ENCODE peak calls at places on chromosome 4, in nine cellular contexts. W is neural crest cell, Y is astrocyte, B is RWPE2, X is HFF-Myc, K is fibroblast of lung, U is nephron progenitor cell, F is Calu3, A is A549. I is an unnamed sample.
A peak's percentile ranks its signal among the peaks of the same experiment; 100 is the strongest.

GRCh38 chr4:181835348-181835747 is 407.9 kb upstream of the TENM3 start:
- DNase-seq in W (no peak), Y (no peak), B (no peak), X (no peak), K (no peak), U (no peak), F (no peak), A (no peak), I (no peak)

GRCh38 chr4:52873191-52873590 is 11.1 kb downstream of the RASL11B start:
- DNase-seq in W (no peak), Y (no peak), B (no peak), X (no peak), K (no peak), U (no peak), F (peak; percentile 56), A (no peak), I (no peak)

GRCh38 chr4:185552254-185552653 is 16.9 kb upstream of the PDLIM3 start:
- DNase-seq in W (no peak), Y (no peak), B (no peak), X (no peak), K (no peak), U (no peak), F (no peak), A (no peak), I (no peak)

GRCh38 chr4:54586343-54586953 is 71.3 kb upstream of the KIT start:
- DNase-seq in W (no peak), Y (peak; percentile 16), B (no peak), X (peak; percentile 54), K (peak; percentile 28), U (no peak), F (no peak), A (peak; percentile 4), I (no peak)

GRCh38 chr4:177401658-177402273 is 40.5 kb downstream of the AGA start:
- DNase-seq in W (no peak), Y (no peak), B (no peak), X (no peak), K (no peak), U (no peak), F (no peak), A (no peak), I (no peak)

GRCh38 chr4:173522874-173523395 is 7.1 kb downstream of the HAND2 start:
- DNase-seq in W (no peak), Y (no peak), B (no peak), X (no peak), K (no peak), U (peak; percentile 29), F (no peak), A (no peak), I (no peak)

GRCh38 chr4:89137695-89138094 is 26.4 kb downstream of the TIGD2 start:
- DNase-seq in W (no peak), Y (no peak), B (no peak), X (no peak), K (no peak), U (no peak), F (no peak), A (no peak), I (no peak)

GRCh38 chr4:66693694-66694093 is 851.6 kb downstream of the CENPC start:
- DNase-seq in W (no peak), Y (peak; percentile 67), B (no peak), X (no peak), K (no peak), U (no peak), F (no peak), A (no peak), I (no peak)

GRCh38 chr4:98516441-98517323 is 141.7 kb downstream of the TSPAN5 start:
- DNase-seq in W (no peak), Y (peak; percentile 68), B (no peak), X (peak; percentile 50), K (peak; percentile 50), U (no peak), F (no peak), A (no peak), I (no peak)

GRCh38 chr4:46975841-46976551 is 17.4 kb downstream of the GABRA4 start:
- DNase-seq in W (no peak), Y (no peak), B (no peak), X (no peak), K (peak; percentile 49), U (no peak), F (no peak), A (no peak), I (no peak)

GRCh38 chr4:72974694-72975487 is 94.6 kb downstream of the COX18 start:
- DNase-seq in W (no peak), Y (peak; percentile 71), B (no peak), X (no peak), K (peak; percentile 25), U (peak; percentile 2), F (no peak), A (peak; percentile 55), I (no peak)

GRCh38 chr4:142883433-142883832 is 37.3 kb upstream of the INPP4B start:
- DNase-seq in W (no peak), Y (no peak), B (no peak), X (peak; percentile 4), K (peak; percentile 28), U (no peak), F (peak; percentile 14), A (peak; percentile 5), I (no peak)
- TF ChIP-seq CTCF in W (peak; percentile 51), Y (peak; percentile 22), B (peak; percentile 39), X (peak; percentile 31), K (no peak), U (peak; percentile 43), F (no peak), A (no peak), I (peak; percentile 61)

DNA sequence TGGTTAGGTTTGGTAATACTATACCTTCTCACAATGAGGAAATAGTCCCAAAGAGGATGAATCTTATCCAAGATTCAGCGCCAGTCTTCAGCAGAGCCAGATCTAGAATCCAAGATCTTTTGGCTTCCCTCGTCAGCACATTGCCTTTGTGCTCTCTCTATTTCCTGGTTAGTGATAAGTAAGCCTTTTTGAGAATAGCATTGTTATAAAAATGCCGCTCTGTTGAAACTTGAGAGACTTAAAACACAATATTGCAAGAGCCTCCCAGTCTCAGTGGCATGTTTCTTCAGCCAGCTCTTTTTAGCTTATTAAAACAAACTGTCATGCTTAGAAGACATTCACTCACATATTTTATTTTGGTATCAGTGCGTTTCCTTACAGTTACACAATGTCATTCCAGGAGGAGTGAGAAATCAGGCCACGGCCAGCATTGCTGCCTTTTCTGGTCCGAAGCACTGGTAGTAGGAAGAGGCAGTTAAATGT is 141.4 kb downstream of the KLHL8 start:
- DNase-seq in W (no peak), Y (peak; percentile 61), B (no peak), X (no peak), K (peak; percentile 92), U (no peak), F (no peak), A (no peak), I (no peak)
- TF ChIP-seq CTCF in W (no peak), Y (no peak), B (no peak), X (no peak), K (no peak), U (no peak), F (no peak), A (no peak), I (no peak)

DNA sequence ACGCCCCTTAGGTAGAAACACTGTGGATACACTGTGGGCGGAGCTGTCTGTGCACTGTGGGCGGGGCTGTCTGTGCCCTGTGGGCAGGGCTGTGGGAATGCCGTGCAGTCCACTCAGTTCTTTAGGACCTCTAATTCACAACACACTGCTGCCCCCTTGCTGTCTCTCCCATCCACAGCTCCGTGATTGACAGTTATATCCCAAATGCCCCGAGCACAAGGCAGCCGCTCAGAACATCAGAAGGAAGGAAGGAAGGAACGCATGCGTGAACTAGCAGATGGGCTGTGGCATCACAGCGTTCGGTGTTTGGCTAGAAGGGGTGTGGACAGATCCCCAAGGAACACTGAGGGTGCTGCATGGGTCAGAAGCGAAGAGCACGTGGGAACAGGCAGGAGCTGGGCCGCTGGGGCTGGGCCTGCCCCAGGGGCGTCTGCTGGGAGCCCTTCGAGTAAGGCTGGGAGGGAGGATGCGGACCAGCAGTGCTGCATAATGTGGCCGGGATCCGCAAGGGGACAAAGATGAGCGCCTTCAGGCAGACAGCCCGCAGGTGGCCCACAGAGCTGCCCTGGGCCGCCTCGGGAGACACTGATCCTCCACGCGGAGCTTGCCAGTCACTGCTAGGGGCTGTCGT is 29.8 kb downstream of the ACOX3 start:
- DNase-seq in W (peak; percentile 61), Y (no peak), B (no peak), X (no peak), K (peak; percentile 47), U (peak; percentile 83), F (peak; percentile 55), A (peak; percentile 80), I (no peak)
- TF ChIP-seq CTCF in W (peak; percentile 57), Y (peak; percentile 21), B (peak; percentile 50), X (peak; percentile 35), K (peak; percentile 18), U (peak; percentile 35), F (no peak), A (peak; percentile 35), I (peak; percentile 68)

GRCh38 chr4:158758142-158758541 is 10.7 kb upstream of the FNIP2 start:
- DNase-seq in W (no peak), Y (peak; percentile 91), B (no peak), X (no peak), K (no peak), U (no peak), F (no peak), A (no peak), I (no peak)
- TF ChIP-seq CTCF in W (no peak), Y (no peak), B (no peak), X (no peak), K (no peak), U (no peak), F (no peak), A (no peak), I (no peak)

GRCh38 chr4:76665139-76665538 is 230.1 kb downstream of the SHROOM3 start:
- DNase-seq in W (no peak), Y (peak; percentile 76), B (peak; percentile 94), X (no peak), K (no peak), U (no peak), F (peak; percentile 80), A (peak; percentile 87), I (no peak)
- TF ChIP-seq CTCF in W (no peak), Y (no peak), B (no peak), X (no peak), K (no peak), U (no peak), F (no peak), A (no peak), I (no peak)

GRCh38 chr4:25857403-25857802 is 5.4 kb downstream of the SEL1L3 start:
- DNase-seq in W (no peak), Y (no peak), B (no peak), X (no peak), K (no peak), U (no peak), F (no peak), A (peak; percentile 25), I (no peak)
- TF ChIP-seq CTCF in W (no peak), Y (no peak), B (peak; percentile 14), X (peak; percentile 22), K (no peak), U (no peak), F (no peak), A (no peak), I (no peak)

DNA sequence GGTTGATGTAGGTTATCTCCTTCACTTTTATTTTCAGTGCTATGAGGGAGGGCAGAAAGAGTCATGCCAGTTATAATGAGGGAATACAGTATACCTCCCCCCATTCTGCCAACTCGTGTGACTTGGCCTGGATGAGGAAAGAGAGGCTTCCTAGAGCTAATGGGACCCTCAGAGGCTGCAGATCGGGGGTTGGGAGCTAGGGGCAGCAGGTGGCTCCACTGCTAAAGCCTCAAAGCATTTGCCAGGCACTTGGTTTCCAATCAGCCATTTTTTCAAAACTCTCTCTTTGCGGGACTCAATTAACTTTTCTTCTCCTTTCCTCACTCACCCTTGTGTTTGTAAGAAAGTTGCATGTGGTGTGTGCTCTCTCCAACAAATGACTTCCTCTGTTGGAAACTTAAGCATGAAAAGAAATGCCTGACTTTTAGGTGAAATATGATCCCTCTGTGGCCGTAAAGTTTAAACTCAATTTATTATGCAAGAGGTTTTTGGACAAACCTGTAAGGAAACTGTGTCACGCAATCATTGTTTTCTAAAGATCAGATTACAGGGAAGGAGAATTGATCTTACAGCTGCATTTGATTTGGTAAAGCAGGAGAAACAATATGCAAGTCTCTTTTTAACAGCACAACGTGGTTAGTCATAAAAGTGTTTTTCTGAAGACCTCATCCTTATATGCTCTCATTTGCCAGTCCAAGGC is 7.0 kb downstream of the SFRP2 start:
- DNase-seq in W (no peak), Y (peak; percentile 39), B (no peak), X (peak; percentile 94), K (peak; percentile 76), U (no peak), F (no peak), A (no peak), I (no peak)
- TF ChIP-seq CTCF in W (no peak), Y (no peak), B (no peak), X (peak; percentile 6), K (no peak), U (no peak), F (no peak), A (no peak), I (peak; percentile 49)